ENCODE peak calls at places on chromosomes 7 and 10, in five cellular contexts. C is activated T-helper 1 cell treated with anti-CD3 and anti-CD28 coated beads, Interleukin-2, amount 50 U/mL, for 16 hours; N is GM20000; S is activated CD4-positive, alpha-beta T cell treated with anti-CD3 and anti-CD28 coated beads for 48 hours; O is lower leg skin. T is an unnamed sample.

GRCh38 chr10:15824498-15824897 is 35.8 kb downstream of the MINDY3 start:
- DNase-seq in C (no peak), N (no peak), S (no peak), O (no peak), T (no peak)

GRCh38 chr7:27916372-27916771 is 176.4 kb downstream of the TAX1BP1 start:
- DNase-seq in C (no peak), N (no peak), S (no peak), O (no peak), T (no peak)

GRCh38 chr10:72794260-72794659 is 99.3 kb upstream of the OIT3 start:
- DNase-seq in C (no peak), N (no peak), S (no peak), O (no peak), T (no peak)

GRCh38 chr7:120226188-120226587 is 46.8 kb upstream of the KCND2 start:
- DNase-seq in C (no peak), N (no peak), S (no peak), O (no peak), T (no peak)

GRCh38 chr7:71612011-71612410 is 480.1 kb downstream of the GALNT17 start:
- DNase-seq in C (no peak), N (no peak), S (no peak), O (no peak), T (no peak)

GRCh38 chr10:115295213-115295805 is 202.1 kb downstream of the ATRNL1 start:
- DNase-seq in C (no peak), N (no peak), S (no peak), O (no peak), T (no peak)

GRCh38 chr10:67587771-67588170 is 108.2 kb downstream of the CTNNA3 start:
- DNase-seq in C (no peak), N (no peak), S (no peak), O (no peak), T (no peak)

GRCh38 chr10:58661336-58661735 is 148.7 kb downstream of the BICC1 start:
- DNase-seq in C (no peak), N (no peak), S (no peak), O (no peak), T (no peak)

GRCh38 chr10:84212015-84212414 is 13.3 kb downstream of the LRIT2 start:
- DNase-seq in C (no peak), N (no peak), S (no peak), O (no peak), T (no peak)

GRCh38 chr7:1027285-1028043 is 16.9 kb upstream of the GPR146 start:
- DNase-seq in C (no peak), N (no peak), S (no peak), O (no peak), T (no peak)

GRCh38 chr7:151847681-151848081 is 29.2 kb downstream of the PRKAG2 start:
- DNase-seq in C (no peak), N (no peak), S (no peak), O (no peak), T (no peak)

GRCh38 chr10:34010891-34011290 is 676.4 kb upstream of the NRP1 start:
- DNase-seq in C (no peak), N (no peak), S (no peak), O (no peak), T (no peak)

GRCh38 chr7:108071551-108071950 is 58.6 kb downstream of the LAMB4 start:
- DNase-seq in C (no peak), N (no peak), S (no peak), O (no peak), T (no peak)

GRCh38 chr7:101736077-101736476 is 81.3 kb upstream of the CUX1 start:
- DNase-seq in C (no peak), N (no peak), S (peak), O (no peak), T (no peak)

GRCh38 chr10:93963434-93963833 is 30.3 kb upstream of the PLCE1 start:
- DNase-seq in C (no peak), N (no peak), S (no peak), O (no peak), T (no peak)

GRCh38 chr10:33952692-33953360 is 618.4 kb upstream of the NRP1 start:
- DNase-seq in C (no peak), N (no peak), S (no peak), O (no peak), T (no peak)

GRCh38 chr10:49053053-49053997 is 62.0 kb downstream of the VSTM4 start:
- DNase-seq in C (no peak), N (peak), S (no peak), O (peak), T (peak)

GRCh38 chr10:21849624-21850023 is 153.9 kb downstream of the DNAJC1 start:
- DNase-seq in C (no peak), N (no peak), S (no peak), O (no peak), T (no peak)

GRCh38 chr7:70156052-70156451 is 557.8 kb downstream of the AUTS2 start:
- DNase-seq in C (no peak), N (no peak), S (no peak), O (no peak), T (no peak)

GRCh38 chr10:44962870-44963738 is 3.5 kb downstream of the RASSF4 start:
- DNase-seq in C (no peak), N (no peak), S (no peak), O (no peak), T (no peak)

GRCh38 chr10:18164771-18165361 is 24.6 kb downstream of the CACNB2 start:
- DNase-seq in C (no peak), N (no peak), S (no peak), O (no peak), T (no peak)

GRCh38 chr7:24885305-24885704 is 94.7 kb downstream of the OSBPL3 start:
- DNase-seq in C (no peak), N (no peak), S (no peak), O (no peak), T (no peak)

GRCh38 chr10:128150045-128150493 is 23.8 kb upstream of the MKI67 start:
- DNase-seq in C (peak), N (peak), S (peak), O (no peak), T (peak)

GRCh38 chr7:97973206-97973658 is 16.8 kb downstream of the OCM2 start:
- DNase-seq in C (no peak), N (no peak), S (peak), O (no peak), T (no peak)

GRCh38 chr10:68869623-68870022 is 31.5 kb upstream of the DDX50 start:
- DNase-seq in C (no peak), N (no peak), S (no peak), O (no peak), T (no peak)

GRCh38 chr7:131164025-131164899 is 163.4 kb upstream of the MKLN1 start:
- DNase-seq in C (no peak), N (no peak), S (no peak), O (peak), T (no peak)

T was measured in prostate gland.